ENCODE peak calls at places on chromosomes 6 and 20, in five cellular contexts. I is aorta, U is iris pigment epithelial cell, Z is MCF 10A, Q is amygdala. F is an unnamed sample.

GRCh38 chr6:132017921-132018320 is 66.7 kb upstream of the CCN2 start:
- DNase-seq in I (no peak), U (no peak), Z (no peak), Q (no peak), F (no peak)

GRCh38 chr20:24698189-24698588 is 228.8 kb downstream of the SYNDIG1 start:
- DNase-seq in I (no peak), U (no peak), Z (no peak), Q (no peak), F (no peak)

GRCh38 chr6:45922728-45923351 is 92.8 kb downstream of the CLIC5 start:
- DNase-seq in I (peak; percentile 79), U (peak; percentile 89), Z (peak; percentile 73), Q (peak; percentile 7), F (peak; percentile 64)

GRCh38 chr20:49610701-49611538 is 43.0 kb upstream of the PTGIS start:
- DNase-seq in I (peak; percentile 79), U (no peak), Z (peak; percentile 72), Q (peak; percentile 36), F (no peak)

GRCh38 chr6:132100388-132100990 is 149.3 kb upstream of the CCN2 start:
- DNase-seq in I (no peak), U (no peak), Z (no peak), Q (no peak), F (no peak)

GRCh38 chr6:107698146-107698545 is 126.0 kb downstream of the SCML4 start:
- DNase-seq in I (no peak), U (peak; percentile 58), Z (peak; percentile 80), Q (no peak), F (peak; percentile 79)

GRCh38 chr6:43823879-43824740 is 54.1 kb downstream of the VEGFA start:
- DNase-seq in I (no peak), U (no peak), Z (no peak), Q (no peak), F (peak; percentile 75)

GRCh38 chr6:47061631-47062300 is 19.6 kb upstream of the ADGRF1 start:
- DNase-seq in I (peak; percentile 59), U (peak; percentile 31), Z (peak; percentile 81), Q (no peak), F (no peak)

GRCh38 chr20:4082406-4083102 is 67.2 kb upstream of the RNF24 start:
- DNase-seq in I (peak; percentile 69), U (peak; percentile 70), Z (no peak), Q (no peak), F (peak; percentile 88)

GRCh38 chr20:42963796-42964195 is 225.9 kb downstream of the PTPRT start:
- DNase-seq in I (no peak), U (no peak), Z (no peak), Q (no peak), F (no peak)

GRCh38 chr6:16804007-16804303 is 42.7 kb upstream of the ATXN1 start:
- DNase-seq in I (no peak), U (no peak), Z (no peak), Q (no peak), F (no peak)

GRCh38 chr6:166619912-166620311 is 7.1 kb downstream of the RPS6KA2 start:
- DNase-seq in I (peak; percentile 71), U (peak; percentile 99), Z (peak; percentile 94), Q (no peak), F (peak; percentile 97)

GRCh38 chr6:68196645-68197044 is 438.4 kb upstream of the ADGRB3 start:
- DNase-seq in I (no peak), U (peak; percentile 26), Z (peak; percentile 61), Q (no peak), F (peak; percentile 0)

GRCh38 chr20:8399963-8400362 is 267.9 kb downstream of the PLCB1 start:
- DNase-seq in I (no peak), U (no peak), Z (no peak), Q (no peak), F (no peak)

GRCh38 chr6:26017567-26017966 is 55.0 kb downstream of the TRIM38 start:
- DNase-seq in I (peak; percentile 90), U (peak; percentile 90), Z (peak; percentile 93), Q (no peak), F (peak; percentile 92)

GRCh38 chr6:118992186-118992795 is 57.3 kb upstream of the MCM9 start:
- DNase-seq in I (no peak), U (no peak), Z (no peak), Q (no peak), F (no peak)

GRCh38 chr6:167094820-167095637 is 27.9 kb upstream of the CCR6 start:
- DNase-seq in I (no peak), U (no peak), Z (no peak), Q (no peak), F (no peak)

GRCh38 chr20:828987-829386 is 4.5 kb upstream of the FAM110A start:
- DNase-seq in I (no peak), U (no peak), Z (no peak), Q (no peak), F (no peak)

GRCh38 chr20:7926767-7927166 is 13.5 kb downstream of the HAO1 start:
- DNase-seq in I (no peak), U (peak; percentile 63), Z (peak; percentile 50), Q (no peak), F (peak; percentile 47)

GRCh38 chr6:26331809-26332226 is 33.2 kb upstream of the BTN3A2 start:
- DNase-seq in I (no peak), U (no peak), Z (peak; percentile 23), Q (no peak), F (no peak)

GRCh38 chr6:129501401-129502051 is 208.5 kb downstream of the ARHGAP18 start:
- DNase-seq in I (peak; percentile 60), U (peak; percentile 99), Z (peak; percentile 95), Q (no peak), F (peak; percentile 99)

GRCh38 chr6:138545621-138545980 is 46.3 kb upstream of the NHSL1 start:
- DNase-seq in I (peak; percentile 58), U (peak; percentile 73), Z (no peak), Q (no peak), F (no peak)

GRCh38 chr6:40693767-40694166 is 106.6 kb upstream of the LRFN2 start:
- DNase-seq in I (no peak), U (no peak), Z (no peak), Q (no peak), F (no peak)

GRCh38 chr6:142943746-142944125 is 1.2 kb downstream of the HIVEP2 start:
- DNase-seq in I (peak; percentile 56), U (peak; percentile 78), Z (peak; percentile 48), Q (peak; percentile 44), F (no peak)

GRCh38 chr6:90144928-90145520 is 151.6 kb downstream of the BACH2 start:
- DNase-seq in I (no peak), U (no peak), Z (no peak), Q (no peak), F (no peak)

GRCh38 chr20:60238992-60239655 is 280.9 kb downstream of the CDH26 start:
- DNase-seq in I (no peak), U (no peak), Z (no peak), Q (no peak), F (no peak)

GRCh38 chr6:138109042-138109997 is 2.1 kb upstream of the PERP start:
- DNase-seq in I (peak; percentile 70), U (peak; percentile 70), Z (peak; percentile 78), Q (no peak), F (peak; percentile 47)

GRCh38 chr6:142696689-142697088 is 248.3 kb downstream of the HIVEP2 start:
- DNase-seq in I (peak; percentile 65), U (no peak), Z (peak; percentile 90), Q (no peak), F (peak; percentile 75)

GRCh38 chr6:1395941-1396908 is 6.8 kb downstream of the FOXF2 start:
- DNase-seq in I (no peak), U (no peak), Z (no peak), Q (no peak), F (no peak)

GRCh38 chr6:166775180-166775922 is 148.3 kb upstream of the RPS6KA2 start:
- DNase-seq in I (peak; percentile 62), U (peak; percentile 73), Z (peak; percentile 82), Q (no peak), F (peak; percentile 60)

GRCh38 chr20:63149531-63150207 is 66.3 kb downstream of the YTHDF1 start:
- DNase-seq in I (peak; percentile 13), U (no peak), Z (no peak), Q (no peak), F (no peak)

GRCh38 chr6:127972815-127973214 is 72.0 kb upstream of the THEMIS start:
- DNase-seq in I (no peak), U (peak; percentile 19), Z (no peak), Q (no peak), F (no peak)

GRCh38 chr6:25485820-25486559 is 166.0 kb upstream of the SCGN start:
- DNase-seq in I (peak; percentile 52), U (no peak), Z (no peak), Q (no peak), F (no peak)

GRCh38 chr20:24692429-24693190 is 223.2 kb downstream of the SYNDIG1 start:
- DNase-seq in I (no peak), U (no peak), Z (no peak), Q (no peak), F (no peak)

F was measured in renal cortical epithelial cell.